ENCODE peak calls at places on chromosome 20, in six cellular contexts. S is AG04450, U is A549, M is ascending aorta, L is lower lobe of right lung, Y is left ventricle myocardium inferior. G is an unnamed sample.

GRCh38 chr20:38278150-38278549 is 17.6 kb upstream of the KIAA1755 start:
- DNase-seq in S (no peak), U (no peak), M (peak), L (no peak), Y (no peak), G (no peak)

GRCh38 chr20:32448306-32449056 is 90.3 kb downstream of the ASXL1 start:
- DNase-seq in S (no peak), U (no peak), M (peak), L (no peak), Y (no peak), G (no peak)

GRCh38 chr20:19013907-19014306 is 198.5 kb upstream of the SLC24A3 start:
- DNase-seq in S (no peak), U (no peak), M (peak), L (no peak), Y (no peak), G (no peak)

GRCh38 chr20:32037929-32038328 is 14.1 kb upstream of the HCK start:
- DNase-seq in S (no peak), U (peak), M (no peak), L (no peak), Y (no peak), G (no peak)

GRCh38 chr20:41249781-41250281 is 67.7 kb downstream of the ZHX3 start:
- DNase-seq in S (no peak), U (peak), M (no peak), L (no peak), Y (no peak), G (peak)

GRCh38 chr20:4637081-4637797 is 84.5 kb upstream of the PRND start:
- DNase-seq in S (no peak), U (no peak), M (no peak), L (no peak), Y (no peak), G (no peak)

GRCh38 chr20:35739294-35740163 is 2.5 kb downstream of the RBM39 start:
- DNase-seq in S (no peak), U (peak), M (no peak), L (no peak), Y (no peak), G (no peak)

GRCh38 chr20:5195655-5196054 is 68.8 kb downstream of the CDS2 start:
- DNase-seq in S (no peak), U (no peak), M (no peak), L (no peak), Y (no peak), G (no peak)

GRCh38 chr20:39631557-39631956 is 669.4 kb downstream of the DHX35 start:
- DNase-seq in S (no peak), U (no peak), M (no peak), L (no peak), Y (no peak), G (no peak)

GRCh38 chr20:36792422-36792821 is 18.9 kb upstream of the DSN1 start:
- DNase-seq in S (peak), U (peak), M (peak), L (no peak), Y (no peak), G (no peak)

GRCh38 chr20:62587757-62588402 is 54.4 kb upstream of the SLCO4A1 start:
- DNase-seq in S (no peak), U (no peak), M (no peak), L (no peak), Y (no peak), G (no peak)

GRCh38 chr20:10332656-10333421 is 101.2 kb downstream of the MKKS start:
- DNase-seq in S (no peak), U (no peak), M (no peak), L (no peak), Y (no peak), G (no peak)

GRCh38 chr20:51495921-51496545 is 46.5 kb downstream of the NFATC2 start:
- DNase-seq in S (no peak), U (no peak), M (no peak), L (no peak), Y (no peak), G (no peak)

GRCh38 chr20:59039233-59039632 is 3.4 kb downstream of the PRELID3B start:
- DNase-seq in S (no peak), U (no peak), M (no peak), L (no peak), Y (no peak), G (no peak)

GRCh38 chr20:50680106-50680960 is 11.0 kb downstream of the RIPOR3 start:
- DNase-seq in S (no peak), U (no peak), M (no peak), L (no peak), Y (no peak), G (no peak)

GRCh38 chr20:59508729-59509128 is 95.6 kb upstream of the PHACTR3 start:
- DNase-seq in S (no peak), U (no peak), M (no peak), L (no peak), Y (no peak), G (no peak)

GRCh38 chr20:24866008-24866407 is 83.1 kb upstream of the CST7 start:
- DNase-seq in S (no peak), U (no peak), M (no peak), L (no peak), Y (no peak), G (no peak)

GRCh38 chr20:46962452-46963195 is 68.0 kb downstream of the EYA2 start:
- DNase-seq in S (no peak), U (no peak), M (no peak), L (no peak), Y (no peak), G (no peak)

GRCh38 chr20:52747736-52748135 is 224.4 kb upstream of the TSHZ2 start:
- DNase-seq in S (no peak), U (peak), M (no peak), L (no peak), Y (no peak), G (no peak)

GRCh38 chr20:44702776-44703175 is 12.4 kb upstream of the CCN5 start:
- DNase-seq in S (peak), U (no peak), M (peak), L (peak), Y (peak), G (peak)

GRCh38 chr20:64164123-64164836 is at the start of gene MYT1:
- DNase-seq in S (no peak), U (no peak), M (no peak), L (no peak), Y (no peak), G (no peak)

GRCh38 chr20:44780226-44780625 is 30.1 kb downstream of the RIMS4 start:
- DNase-seq in S (peak), U (peak), M (no peak), L (no peak), Y (peak), G (no peak)

GRCh38 chr20:3652217-3652616 is 11.0 kb downstream of the GFRA4 start:
- DNase-seq in S (no peak), U (no peak), M (no peak), L (no peak), Y (no peak), G (no peak)

GRCh38 chr20:20895537-20895936 is 183.1 kb upstream of the RALGAPA2 start:
- DNase-seq in S (no peak), U (no peak), M (no peak), L (no peak), Y (no peak), G (no peak)

GRCh38 chr20:41078329-41078728 is 49.7 kb downstream of the TOP1 start:
- DNase-seq in S (no peak), U (peak), M (no peak), L (no peak), Y (no peak), G (no peak)

GRCh38 chr20:18832801-18833200 is 19.2 kb downstream of the SCP2D1 start:
- DNase-seq in S (no peak), U (no peak), M (no peak), L (no peak), Y (no peak), G (no peak)

GRCh38 chr20:40970218-40970617 is 58.4 kb upstream of the TOP1 start:
- DNase-seq in S (no peak), U (no peak), M (peak), L (no peak), Y (no peak), G (no peak)

GRCh38 chr20:63520939-63521601 is 505 bp downstream of the PPDPF start:
- DNase-seq in S (no peak), U (peak), M (no peak), L (peak), Y (peak), G (peak)

GRCh38 chr20:60510356-60510755 is 552.1 kb downstream of the CDH26 start:
- DNase-seq in S (no peak), U (no peak), M (no peak), L (no peak), Y (no peak), G (no peak)

GRCh38 chr20:62364911-62365736 is 2.0 kb downstream of the LAMA5 start:
- DNase-seq in S (no peak), U (peak), M (peak), L (peak), Y (peak), G (no peak)

GRCh38 chr20:44643596-44644383 is 7.7 kb downstream of the ADA start:
- DNase-seq in S (no peak), U (peak), M (peak), L (peak), Y (peak), G (peak)

GRCh38 chr20:50172347-50173013 is 18.1 kb upstream of the CEBPB start:
- DNase-seq in S (no peak), U (peak), M (peak), L (peak), Y (peak), G (no peak)

GRCh38 chr20:22460231-22460630 is 124.1 kb downstream of the FOXA2 start:
- DNase-seq in S (no peak), U (no peak), M (no peak), L (no peak), Y (no peak), G (no peak)

GRCh38 chr20:5714261-5715041 is 35.8 kb upstream of the SHLD1 start:
- DNase-seq in S (no peak), U (peak), M (no peak), L (no peak), Y (no peak), G (peak)

GRCh38 chr20:63276956-63277355 is 4.3 kb downstream of the ARFGAP1 start:
- DNase-seq in S (no peak), U (no peak), M (no peak), L (no peak), Y (no peak), G (no peak)

GRCh38 chr20:19885981-19886665 is 128.1 kb downstream of the RIN2 start:
- DNase-seq in S (no peak), U (peak), M (peak), L (peak), Y (peak), G (no peak)

GRCh38 chr20:5688431-5688972 is 61.7 kb upstream of the SHLD1 start:
- DNase-seq in S (no peak), U (no peak), M (no peak), L (peak), Y (peak), G (no peak)

GRCh38 chr20:13487202-13487601 is 151.5 kb downstream of the TASP1 start:
- DNase-seq in S (no peak), U (no peak), M (no peak), L (no peak), Y (no peak), G (no peak)

GRCh38 chr20:13486694-13487093 is 152.0 kb downstream of the TASP1 start:
- DNase-seq in S (no peak), U (no peak), M (no peak), L (no peak), Y (no peak), G (no peak)

GRCh38 chr20:13493143-13493542 is 145.6 kb downstream of the TASP1 start:
- DNase-seq in S (no peak), U (no peak), M (no peak), L (no peak), Y (no peak), G (no peak)

GRCh38 chr20:13494019-13494418 is 144.7 kb downstream of the TASP1 start:
- DNase-seq in S (no peak), U (no peak), M (no peak), L (no peak), Y (no peak), G (no peak)

GRCh38 chr20:13492001-13492480 is 146.7 kb downstream of the TASP1 start:
- DNase-seq in S (peak), U (peak), M (peak), L (no peak), Y (peak), G (no peak)
- TF ChIP-seq CTCF in S (peak), U (no peak), M (peak), L (no peak), Y (peak), G (no peak)

GRCh38 chr20:43434565-43434964 is 23.1 kb upstream of the SRSF6 start:
- DNase-seq in S (no peak), U (no peak), M (no peak), L (no peak), Y (no peak), G (no peak)

GRCh38 chr20:43433250-43433854 is 24.3 kb upstream of the SRSF6 start:
- DNase-seq in S (no peak), U (no peak), M (no peak), L (no peak), Y (no peak), G (no peak)

GRCh38 chr20:43430265-43430664 is 27.4 kb upstream of the SRSF6 start:
- DNase-seq in S (no peak), U (no peak), M (no peak), L (no peak), Y (no peak), G (no peak)

GRCh38 chr20:43431120-43431519 is 26.6 kb upstream of the SRSF6 start:
- DNase-seq in S (no peak), U (no peak), M (no peak), L (no peak), Y (no peak), G (no peak)

DNA sequence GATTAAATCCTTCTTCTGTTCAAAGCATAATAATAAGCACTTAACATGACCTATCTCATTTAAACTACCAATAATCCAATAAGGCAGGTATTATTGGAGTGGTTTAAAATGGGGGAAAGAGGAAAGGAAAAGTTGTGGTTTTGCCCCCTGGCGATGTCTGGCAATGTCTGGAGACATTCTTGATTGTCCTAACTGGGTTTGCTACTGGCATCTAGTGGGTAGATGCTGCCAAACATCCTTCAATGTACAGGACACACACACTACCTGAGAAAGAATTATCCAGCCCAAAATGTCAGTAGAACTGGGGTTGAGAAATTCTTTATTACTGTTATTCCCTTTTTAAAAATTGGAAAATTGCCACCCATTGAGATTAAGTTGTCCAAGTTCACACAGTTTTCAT is 25.2 kb upstream of the SRSF6 start:
- DNase-seq in S (no peak), U (no peak), M (no peak), L (no peak), Y (no peak), G (no peak)
- TF ChIP-seq CTCF in S (no peak), U (no peak), M (no peak), L (no peak), Y (no peak), G (no peak)

DNA sequence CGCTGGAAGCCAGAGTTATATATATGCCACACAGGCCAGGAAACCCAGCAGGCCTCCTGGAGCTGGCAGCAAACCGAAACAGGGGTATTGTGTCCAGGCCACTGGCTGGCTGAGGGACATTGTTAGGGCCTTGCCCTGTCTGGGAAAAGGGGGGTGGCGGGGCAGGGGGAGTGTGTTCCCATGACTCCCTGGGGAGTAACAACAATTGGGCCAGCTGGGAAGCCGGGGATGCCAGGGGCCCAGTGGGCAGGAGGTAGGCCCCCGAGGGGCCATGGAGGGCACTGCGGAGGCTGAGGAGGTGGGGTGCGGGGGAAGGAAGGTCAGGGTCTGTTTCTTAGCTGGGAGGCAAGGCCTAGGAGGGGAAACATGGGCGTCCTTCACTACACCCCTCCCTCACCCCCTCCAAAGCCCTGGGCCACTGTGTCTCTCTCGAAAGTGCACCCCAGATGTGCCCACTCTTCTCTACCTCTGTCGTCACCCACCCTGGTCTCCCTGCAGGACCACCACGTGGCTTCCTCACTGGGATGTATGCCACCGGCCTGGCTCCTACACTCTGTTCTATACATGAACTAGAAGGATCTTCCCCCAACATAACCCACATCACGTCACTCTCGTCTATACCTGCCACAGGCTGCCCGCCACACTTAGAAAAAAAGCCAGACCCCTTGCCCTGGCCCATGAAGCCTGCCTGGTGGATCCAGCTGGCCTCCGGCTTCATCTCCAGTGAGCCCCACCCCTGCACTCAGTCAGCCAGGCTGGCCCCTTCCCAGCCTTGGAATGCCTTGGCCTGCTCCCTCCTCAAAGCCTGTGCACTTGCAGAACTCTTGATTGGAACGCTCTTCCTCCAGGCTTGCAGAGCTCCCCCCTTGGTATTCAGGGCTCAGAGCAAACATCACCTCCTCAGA is 7.8 kb upstream of the E2F1 start:
- DNase-seq in S (no peak), U (no peak), M (no peak), L (no peak), Y (peak), G (no peak)
- TF ChIP-seq CTCF in S (no peak), U (no peak), M (no peak), L (no peak), Y (no peak), G (no peak)

GRCh38 chr20:34717230-34718095 is 13.3 kb downstream of the TP53INP2 start:
- DNase-seq in S (no peak), U (no peak), M (no peak), L (no peak), Y (no peak), G (no peak)
- TF ChIP-seq CTCF in S (no peak), U (no peak), M (no peak), L (no peak), Y (no peak), G (no peak)

G was measured in GM06990.